ENCODE peak calls at places on chromosomes 2 and 18, in four cellular contexts. V is T-helper 2 cell; H is T follicular helper cell; F is activated CD4-positive, CD25-positive, alpha-beta regulatory T cell treated with anti-CD3 and anti-CD28 coated beads, Interleukin-2, amount 50 U/mL, for 72 hours. W is an unnamed sample.

GRCh38 chr2:102250278-102250821 is 61.0 kb upstream of the IL1RL1 start:
- DNase-seq in V (no peak), H (no peak), F (no peak), W (no peak)

GRCh38 chr18:8745355-8746014 is 40.1 kb downstream of the MTCL1 start:
- DNase-seq in V (no peak), H (no peak), F (no peak), W (no peak)

GRCh38 chr2:241673797-241674725 is 12.6 kb downstream of the DTYMK start:
- DNase-seq in V (no peak), H (no peak), F (no peak), W (peak)

GRCh38 chr18:58255701-58256311 is 211.8 kb downstream of the NEDD4L start:
- DNase-seq in V (no peak), H (no peak), F (no peak), W (no peak)

GRCh38 chr2:239942090-239942489 is 83.1 kb downstream of the NDUFA10 start:
- DNase-seq in V (no peak), H (no peak), F (no peak), W (no peak)

GRCh38 chr2:171531836-171532450 is 9.7 kb downstream of the CYBRD1 start:
- DNase-seq in V (no peak), H (no peak), F (no peak), W (no peak)

GRCh38 chr18:10566390-10566789 is 40.6 kb downstream of the NAPG start:
- DNase-seq in V (no peak), H (no peak), F (no peak), W (no peak)

GRCh38 chr18:78523850-78524249 is 455.8 kb upstream of the SALL3 start:
- DNase-seq in V (no peak), H (no peak), F (no peak), W (no peak)

GRCh38 chr2:201639205-201639604 is 4.1 kb downstream of the TMEM237 start:
- DNase-seq in V (no peak), H (no peak), F (no peak), W (no peak)

GRCh38 chr2:233240897-233241296 is 10.6 kb upstream of the ATG16L1 start:
- DNase-seq in V (no peak), H (no peak), F (no peak), W (no peak)

GRCh38 chr2:46389417-46389916 is 89.9 kb upstream of the TMEM247 start:
- DNase-seq in V (no peak), H (no peak), F (no peak), W (peak)

GRCh38 chr2:217839750-217840107 is 163.1 kb downstream of the TNS1 start:
- DNase-seq in V (no peak), H (no peak), F (no peak), W (no peak)

GRCh38 chr2:75607988-75608683 is 38.4 kb upstream of the MRPL19 start:
- DNase-seq in V (no peak), H (no peak), F (no peak), W (peak)